ENCODE peak calls at places on chromosomes 2 and 18, in nine cellular contexts. D, O, A, C, G, U, V, Q and W are unnamed samples. For H3K4me1, the result is how much of the 10 kb centered on the place peaks cover.

GRCh38 chr2:18922276-18922675 is 332.9 kb upstream of the NT5C1B start:
- DNase-seq in D (no peak), O (no peak), A (peak), C (no peak), G (no peak), U (no peak), V (no peak), Q (no peak), W (no peak)

GRCh38 chr2:96092580-96092877 is 23.8 kb downstream of the ADRA2B start:
- DNase-seq in D (no peak), O (no peak), A (no peak), C (peak), G (no peak), U (peak), V (no peak), Q (no peak), W (no peak)

GRCh38 chr2:64035067-64035942 is 16.1 kb upstream of the VPS54 start:
- DNase-seq in D (no peak), O (no peak), A (peak), C (no peak), G (no peak), U (no peak), V (no peak), Q (no peak), W (no peak)

GRCh38 chr2:19540739-19541503 is 182.5 kb upstream of the OSR1 start:
- DNase-seq in D (peak), O (peak), A (peak), C (no peak), G (no peak), U (no peak), V (peak), Q (no peak), W (no peak)

GRCh38 chr2:44938287-44939073 is 3.0 kb upstream of the SIX3 start:
- DNase-seq in D (no peak), O (no peak), A (peak), C (peak), G (no peak), U (no peak), V (no peak), Q (peak), W (no peak)

GRCh38 chr18:7624697-7625096 is 57.6 kb downstream of the PTPRM start:
- DNase-seq in D (no peak), O (no peak), A (no peak), C (no peak), G (no peak), U (no peak), V (no peak), Q (no peak), W (no peak)

GRCh38 chr2:108623616-108624015 is 89.3 kb downstream of the LIMS1 start:
- DNase-seq in D (no peak), O (no peak), A (peak), C (no peak), G (no peak), U (no peak), V (no peak), Q (no peak), W (no peak)

GRCh38 chr18:44411277-44411900 is 269.3 kb upstream of the SETBP1 start:
- DNase-seq in D (no peak), O (no peak), A (peak), C (no peak), G (no peak), U (no peak), V (no peak), Q (no peak), W (no peak)

GRCh38 chr2:127953128-127953718 is 67.5 kb upstream of the AMMECR1L start:
- DNase-seq in D (peak), O (peak), A (no peak), C (no peak), G (peak), U (peak), V (peak), Q (no peak), W (peak)

GRCh38 chr2:88603146-88603545 is 24.1 kb downstream of the EIF2AK3 start:
- DNase-seq in D (no peak), O (no peak), A (peak), C (no peak), G (no peak), U (no peak), V (no peak), Q (no peak), W (no peak)

GRCh38 chr2:227813229-227813561 is 447 bp upstream of the CCL20 start:
- DNase-seq in D (no peak), O (no peak), A (no peak), C (no peak), G (no peak), U (no peak), V (no peak), Q (no peak), W (no peak)

GRCh38 chr2:215950009-215950408 is 63.3 kb downstream of the MREG start:
- DNase-seq in D (peak), O (no peak), A (peak), C (no peak), G (no peak), U (no peak), V (no peak), Q (no peak), W (no peak)

GRCh38 chr18:58042826-58043362 is 1.1 kb upstream of the NEDD4L start:
- DNase-seq in D (peak), O (no peak), A (peak), C (no peak), G (no peak), U (no peak), V (no peak), Q (no peak), W (no peak)

GRCh38 chr2:44543773-44544725 is 182.3 kb downstream of the CAMKMT start:
- DNase-seq in D (no peak), O (no peak), A (peak), C (no peak), G (no peak), U (no peak), V (no peak), Q (no peak), W (no peak)

GRCh38 chr2:240905176-240905781 is 857 bp upstream of the CROCC2 start:
- DNase-seq in D (peak), O (no peak), A (no peak), C (peak), G (peak), U (peak), V (peak), Q (peak), W (no peak)

GRCh38 chr18:9613550-9614400 is 584 bp downstream of the PPP4R1 start:
- DNase-seq in D (peak), O (peak), A (peak), C (peak), G (peak), U (peak), V (peak), Q (peak), W (no peak)

GRCh38 chr18:33288082-33288716 is 152.3 kb downstream of the CCDC178 start:
- DNase-seq in D (no peak), O (no peak), A (no peak), C (no peak), G (no peak), U (no peak), V (no peak), Q (no peak), W (no peak)

GRCh38 chr2:101697124-101697793 is at the start of gene MAP4K4:
- DNase-seq in D (peak), O (peak), A (peak), C (peak), G (peak), U (peak), V (peak), Q (peak), W (peak)

GRCh38 chr2:240595381-240596079 is 9.0 kb downstream of the CAPN10 start:
- DNase-seq in D (peak), O (peak), A (peak), C (peak), G (no peak), U (peak), V (no peak), Q (peak), W (no peak)

DNA sequence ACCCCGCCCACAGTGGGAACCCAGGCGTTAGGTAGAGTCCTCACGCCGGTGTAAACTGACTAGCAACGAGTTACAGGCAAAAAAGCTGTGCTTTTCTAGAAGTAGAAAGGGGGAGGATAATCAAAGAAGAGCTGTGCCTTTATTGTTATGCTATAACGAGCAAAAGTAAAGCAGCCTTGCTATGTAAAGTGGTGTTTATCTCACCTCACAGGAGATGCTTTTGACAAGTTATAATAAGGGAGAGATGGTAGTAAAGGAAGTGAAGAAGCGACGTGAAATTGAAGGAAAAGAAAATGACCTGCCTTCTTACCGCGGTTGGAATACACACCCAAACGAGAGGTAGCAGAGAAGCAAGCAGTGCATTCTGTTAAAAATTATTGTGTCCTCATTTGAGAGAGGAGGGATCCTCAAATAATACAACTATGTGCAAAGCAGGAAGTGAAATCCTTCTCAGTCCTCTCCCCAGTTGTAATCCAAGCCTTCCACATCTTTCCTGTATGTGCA is 898 bp downstream of the TANK start:
- DNase-seq in D (no peak), O (no peak), A (peak), C (no peak), G (no peak), U (no peak), V (no peak), Q (no peak), W (no peak)
- H3K4me1 ChIP-seq in D (under half), O (under half), A (under half), C (half or more), G (under half), U (half or more), V (under half), Q (under half), W (under half)

GRCh38 chr2:177256026-177256425 is 8.5 kb downstream of the NFE2L2 start:
- DNase-seq in D (no peak), O (no peak), A (no peak), C (no peak), G (no peak), U (no peak), V (no peak), Q (no peak), W (no peak)
- H3K4me1 ChIP-seq in D (half or more), O (under half), A (half or more), C (half or more), G (half or more), U (half or more), V (half or more), Q (half or more), W (half or more)

DNA sequence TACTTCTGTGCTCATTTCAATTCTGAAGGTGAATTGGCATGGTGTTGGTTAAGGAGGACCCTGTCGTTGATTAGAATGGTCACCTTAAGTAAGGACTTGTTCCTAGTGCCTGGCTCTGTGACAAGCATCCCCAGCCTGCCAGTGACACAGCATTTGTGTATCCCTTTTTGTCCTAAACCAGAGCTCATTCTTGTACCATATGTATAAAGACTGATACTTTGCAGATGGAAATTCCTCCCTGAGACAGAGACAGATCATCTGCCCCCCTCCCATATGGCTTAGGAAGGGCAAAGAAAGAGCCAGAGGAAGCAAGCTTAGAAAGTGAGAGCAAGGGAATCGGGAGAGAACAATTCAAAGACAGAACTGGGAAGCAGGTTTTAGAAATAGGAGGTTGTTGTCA is 13.1 kb upstream of the CHRNA1 start:
- DNase-seq in D (no peak), O (no peak), A (no peak), C (no peak), G (no peak), U (no peak), V (no peak), Q (no peak), W (no peak)
- H3K4me1 ChIP-seq in D (under half), O (under half), A (under half), C (under half), G (under half), U (under half), V (under half), Q (under half), W (under half)

GRCh38 chr2:8544168-8544785 is 137.6 kb upstream of the ID2 start:
- DNase-seq in D (no peak), O (no peak), A (no peak), C (no peak), G (no peak), U (no peak), V (no peak), Q (no peak), W (no peak)
- H3K4me1 ChIP-seq in D (under half), O (under half), A (under half), C (half or more), G (under half), U (half or more), V (under half), Q (under half), W (under half)

GRCh38 chr2:218216674-218217365 is at the start of gene ARPC2:
- DNase-seq in D (peak), O (peak), A (peak), C (peak), G (peak), U (peak), V (peak), Q (peak), W (peak)

GRCh38 chr2:218217366-218218309 is 649 bp downstream of the ARPC2 start:
- DNase-seq in D (peak), O (peak), A (peak), C (peak), G (peak), U (peak), V (peak), Q (peak), W (no peak)

GRCh38 chr2:218216336-218216673 is 684 bp upstream of the ARPC2 start:
- DNase-seq in D (no peak), O (no peak), A (no peak), C (peak), G (no peak), U (no peak), V (peak), Q (peak), W (no peak)

GRCh38 chr2:218219934-218220333 is 2.9 kb downstream of the ARPC2 start:
- DNase-seq in D (no peak), O (no peak), A (no peak), C (no peak), G (no peak), U (no peak), V (no peak), Q (no peak), W (no peak)

DNA sequence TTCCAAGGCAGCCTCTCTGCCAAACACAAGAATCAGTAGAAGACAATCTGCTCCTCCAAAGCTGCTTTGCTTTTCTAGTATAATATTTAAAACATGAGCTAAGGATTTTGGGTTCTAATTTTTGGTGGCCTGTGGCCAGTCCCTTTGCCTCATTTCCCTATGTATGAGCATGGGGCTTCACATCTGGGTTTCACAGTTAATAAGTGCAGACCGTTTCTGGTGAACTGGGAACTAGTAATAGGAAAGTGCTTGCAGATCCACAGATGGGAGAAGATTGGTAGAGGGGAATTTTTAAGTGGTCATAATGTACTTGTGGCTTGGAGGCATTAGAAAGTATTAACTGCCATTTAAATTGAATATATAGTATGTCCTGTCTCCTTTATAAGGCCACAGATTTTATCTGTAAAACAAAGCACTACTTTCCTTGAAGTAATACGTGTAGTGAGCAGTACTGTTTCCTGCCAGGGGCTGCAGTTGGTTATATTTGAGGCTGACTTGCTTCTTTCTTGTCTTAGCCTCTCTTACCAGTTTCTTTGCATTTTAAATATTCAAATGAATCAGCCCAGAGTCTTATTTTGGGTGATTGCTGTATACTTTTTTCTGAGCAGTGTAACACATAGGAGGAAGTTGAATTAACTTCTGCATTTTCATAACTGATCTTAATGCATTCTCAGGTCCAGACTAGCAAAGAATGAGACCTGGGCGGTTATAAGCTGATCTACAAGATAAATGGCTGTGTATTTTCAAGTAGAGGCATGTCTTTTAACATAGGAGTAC is 1.6 kb downstream of the ARPC2 start:
- DNase-seq in D (peak), O (peak), A (peak), C (no peak), G (no peak), U (no peak), V (no peak), Q (no peak), W (no peak)
- H3K4me1 ChIP-seq in D (under half), O (under half), A (under half), C (half or more), G (under half), U (half or more), V (under half), Q (half or more), W (half or more)

GRCh38 chr2:119424284-119425118 is 7.2 kb upstream of the TMEM37 start:
- DNase-seq in D (no peak), O (peak), A (no peak), C (no peak), G (no peak), U (peak), V (no peak), Q (no peak), W (no peak)
- H3K4me1 ChIP-seq in D (under half), O (under half), A (under half), C (under half), G (under half), U (under half), V (under half), Q (under half), W (under half)

GRCh38 chr2:238658820-238659219 is 189.1 kb upstream of the TWIST2 start:
- DNase-seq in D (no peak), O (no peak), A (no peak), C (no peak), G (no peak), U (no peak), V (no peak), Q (no peak), W (no peak)

GRCh38 chr2:238657132-238658053 is 190.5 kb upstream of the TWIST2 start:
- DNase-seq in D (no peak), O (no peak), A (peak), C (no peak), G (no peak), U (no peak), V (no peak), Q (no peak), W (no peak)

GRCh38 chr2:238655974-238656722 is 191.7 kb upstream of the TWIST2 start:
- DNase-seq in D (no peak), O (no peak), A (no peak), C (no peak), G (no peak), U (no peak), V (no peak), Q (no peak), W (no peak)

GRCh38 chr2:238655131-238655860 is 192.6 kb upstream of the TWIST2 start:
- DNase-seq in D (no peak), O (no peak), A (peak), C (no peak), G (no peak), U (no peak), V (no peak), Q (no peak), W (no peak)

GRCh38 chr2:238658054-238658407 is 189.9 kb upstream of the TWIST2 start:
- DNase-seq in D (no peak), O (no peak), A (no peak), C (no peak), G (no peak), U (no peak), V (no peak), Q (no peak), W (no peak)
- H3K4me1 ChIP-seq in D (under half), O (under half), A (under half), C (under half), G (under half), U (under half), V (under half), Q (under half), W (under half)

GRCh38 chr2:194735837-194736542 is 921.0 kb upstream of the SLC39A10 start:
- DNase-seq in D (no peak), O (no peak), A (no peak), C (no peak), G (no peak), U (no peak), V (no peak), Q (no peak), W (no peak)
- H3K4me1 ChIP-seq in D (under half), O (under half), A (under half), C (under half), G (under half), U (under half), V (under half), Q (under half), W (under half)